ENCODE peak calls at places on chromosomes 7 and 10, in eight cellular contexts. One of them, this sample, is unnamed.

GRCh38 chr10:124543146-124543545 is 81.5 kb downstream of the LHPP start:
- DNase-seq in GM23248: no peak
- DNase-seq in osteoblast: no peak
- DNase-seq in CD8-positive, alpha-beta T cell: no peak
- DNase-seq in T-helper 1 cell: no peak
- DNase-seq in GM03348: no peak
- DNase-seq in T-helper 2 cell: no peak
- DNase-seq in A549: no peak
- DNase-seq in this sample: no peak

GRCh38 chr7:100607111-100607510 is 4.9 kb downstream of the PCOLCE start:
- DNase-seq in GM23248: peak
- DNase-seq in osteoblast: peak
- DNase-seq in CD8-positive, alpha-beta T cell: no peak
- DNase-seq in T-helper 1 cell: no peak
- DNase-seq in GM03348: no peak
- DNase-seq in T-helper 2 cell: no peak
- DNase-seq in A549: no peak
- DNase-seq in this sample: no peak

GRCh38 chr10:89235073-89235798 is 16.3 kb downstream of the LIPA start:
- DNase-seq in GM23248: peak
- DNase-seq in osteoblast: peak
- DNase-seq in CD8-positive, alpha-beta T cell: no peak
- DNase-seq in T-helper 1 cell: no peak
- DNase-seq in GM03348: peak
- DNase-seq in T-helper 2 cell: no peak
- DNase-seq in A549: no peak
- DNase-seq in this sample: no peak

GRCh38 chr7:150745086-150745485 is 7.9 kb downstream of the GIMAP5 start:
- DNase-seq in GM23248: no peak
- DNase-seq in osteoblast: no peak
- DNase-seq in CD8-positive, alpha-beta T cell: no peak
- DNase-seq in T-helper 1 cell: no peak
- DNase-seq in GM03348: no peak
- DNase-seq in T-helper 2 cell: no peak
- DNase-seq in A549: no peak
- DNase-seq in this sample: no peak

GRCh38 chr7:155206286-155207020 is 91.2 kb upstream of the INSIG1 start:
- DNase-seq in GM23248: peak
- DNase-seq in osteoblast: peak
- DNase-seq in CD8-positive, alpha-beta T cell: peak
- DNase-seq in T-helper 1 cell: peak
- DNase-seq in GM03348: peak
- DNase-seq in T-helper 2 cell: peak
- DNase-seq in A549: no peak
- DNase-seq in this sample: no peak

GRCh38 chr10:5484205-5484604 is 15.2 kb downstream of the CALML5 start:
- DNase-seq in GM23248: peak
- DNase-seq in osteoblast: peak
- DNase-seq in CD8-positive, alpha-beta T cell: no peak
- DNase-seq in T-helper 1 cell: no peak
- DNase-seq in GM03348: no peak
- DNase-seq in T-helper 2 cell: no peak
- DNase-seq in A549: no peak
- DNase-seq in this sample: no peak

GRCh38 chr7:84941291-84941690 is 245.6 kb downstream of the SEMA3D start:
- DNase-seq in GM23248: no peak
- DNase-seq in osteoblast: no peak
- DNase-seq in CD8-positive, alpha-beta T cell: no peak
- DNase-seq in T-helper 1 cell: no peak
- DNase-seq in GM03348: no peak
- DNase-seq in T-helper 2 cell: no peak
- DNase-seq in A549: no peak
- DNase-seq in this sample: no peak

GRCh38 chr7:137790828-137791227 is 55.9 kb downstream of the DGKI start:
- DNase-seq in GM23248: peak
- DNase-seq in osteoblast: no peak
- DNase-seq in CD8-positive, alpha-beta T cell: no peak
- DNase-seq in T-helper 1 cell: no peak
- DNase-seq in GM03348: peak
- DNase-seq in T-helper 2 cell: no peak
- DNase-seq in A549: no peak
- DNase-seq in this sample: no peak

GRCh38 chr7:5139998-5140397 is 50.0 kb upstream of the WIPI2 start:
- DNase-seq in GM23248: peak
- DNase-seq in osteoblast: peak
- DNase-seq in CD8-positive, alpha-beta T cell: peak
- DNase-seq in T-helper 1 cell: peak
- DNase-seq in GM03348: no peak
- DNase-seq in T-helper 2 cell: no peak
- DNase-seq in A549: peak
- DNase-seq in this sample: no peak

GRCh38 chr7:22667562-22668239 is 59.3 kb upstream of the IL6 start:
- DNase-seq in GM23248: peak
- DNase-seq in osteoblast: peak
- DNase-seq in CD8-positive, alpha-beta T cell: no peak
- DNase-seq in T-helper 1 cell: no peak
- DNase-seq in GM03348: no peak
- DNase-seq in T-helper 2 cell: no peak
- DNase-seq in A549: peak
- DNase-seq in this sample: no peak

GRCh38 chr7:41987-42386 is 150.4 kb upstream of the FAM20C start:
- DNase-seq in GM23248: peak
- DNase-seq in osteoblast: peak
- DNase-seq in CD8-positive, alpha-beta T cell: no peak
- DNase-seq in T-helper 1 cell: no peak
- DNase-seq in GM03348: peak
- DNase-seq in T-helper 2 cell: no peak
- DNase-seq in A549: no peak
- DNase-seq in this sample: no peak

GRCh38 chr10:46284286-46285229 is 2.2 kb upstream of the ANTXRL start:
- DNase-seq in GM23248: peak
- DNase-seq in osteoblast: peak
- DNase-seq in CD8-positive, alpha-beta T cell: peak
- DNase-seq in T-helper 1 cell: peak
- DNase-seq in GM03348: peak
- DNase-seq in T-helper 2 cell: peak
- DNase-seq in A549: peak
- DNase-seq in this sample: no peak

GRCh38 chr10:95537543-95537930 is 23.6 kb downstream of the SORBS1 start:
- DNase-seq in GM23248: no peak
- DNase-seq in osteoblast: no peak
- DNase-seq in CD8-positive, alpha-beta T cell: no peak
- DNase-seq in T-helper 1 cell: no peak
- DNase-seq in GM03348: no peak
- DNase-seq in T-helper 2 cell: no peak
- DNase-seq in A549: no peak
- DNase-seq in this sample: no peak

GRCh38 chr10:30368065-30368718 is 19.1 kb upstream of the MTPAP start:
- DNase-seq in GM23248: peak
- DNase-seq in osteoblast: peak
- DNase-seq in CD8-positive, alpha-beta T cell: no peak
- DNase-seq in T-helper 1 cell: no peak
- DNase-seq in GM03348: peak
- DNase-seq in T-helper 2 cell: no peak
- DNase-seq in A549: no peak
- DNase-seq in this sample: no peak

GRCh38 chr10:119542357-119542989 is at the start of gene RGS10:
- DNase-seq in GM23248: peak
- DNase-seq in osteoblast: peak
- DNase-seq in CD8-positive, alpha-beta T cell: peak
- DNase-seq in T-helper 1 cell: peak
- DNase-seq in GM03348: peak
- DNase-seq in T-helper 2 cell: peak
- DNase-seq in A549: peak
- DNase-seq in this sample: no peak